ENCODE peak calls at places on chromosome 2, in four cellular contexts. H is astrocyte of the cerebellum, O is brain microvascular endothelial cell, V is GM12865. P is an unnamed sample.

GRCh38 chr2:65292095-65292378 is 64.4 kb downstream of the ACTR2 start:
- DNase-seq in H (no peak), O (no peak), V (no peak), P (no peak)

GRCh38 chr2:182280128-182280527 is 146.7 kb downstream of the PDE1A start:
- DNase-seq in H (peak), O (peak), V (no peak), P (no peak)

GRCh38 chr2:209753020-209753419 is 18.6 kb upstream of the UNC80 start:
- DNase-seq in H (no peak), O (no peak), V (no peak), P (no peak)

GRCh38 chr2:204871246-204871953 is 326.1 kb downstream of the PARD3B start:
- DNase-seq in H (peak), O (no peak), V (peak), P (no peak)

GRCh38 chr2:113407446-113408099 is 29.9 kb upstream of the ZNG1B start:
- DNase-seq in H (peak), O (peak), V (no peak), P (no peak)

GRCh38 chr2:61283443-61284160 is 121.6 kb downstream of the C2orf74 start:
- DNase-seq in H (no peak), O (no peak), V (no peak), P (no peak)

GRCh38 chr2:177612651-177613050 is 220.1 kb downstream of the AGPS start:
- DNase-seq in H (no peak), O (no peak), V (no peak), P (no peak)

GRCh38 chr2:34815052-34815741 is 1216.1 kb upstream of the FAM98A start:
- DNase-seq in H (no peak), O (no peak), V (no peak), P (no peak)

GRCh38 chr2:38613126-38613848 is 10.6 kb upstream of the HNRNPLL start:
- DNase-seq in H (no peak), O (no peak), V (no peak), P (no peak)

GRCh38 chr2:195656859-195657633 is at the start of gene SLC39A10:
- DNase-seq in H (peak), O (peak), V (peak), P (peak)
- TF ChIP-seq CTCF in H (no peak), O (peak), V (no peak), P (no peak)

GRCh38 chr2:104033399-104033798 is 820.5 kb upstream of the POU3F3 start:
- DNase-seq in H (peak), O (no peak), V (peak), P (no peak)
- TF ChIP-seq CTCF in H (peak), O (no peak), V (peak), P (peak)

GRCh38 chr2:115654362-115654761 is 1211.9 kb downstream of the DPP10 start:
- DNase-seq in H (no peak), O (no peak), V (no peak), P (no peak)

DNA sequence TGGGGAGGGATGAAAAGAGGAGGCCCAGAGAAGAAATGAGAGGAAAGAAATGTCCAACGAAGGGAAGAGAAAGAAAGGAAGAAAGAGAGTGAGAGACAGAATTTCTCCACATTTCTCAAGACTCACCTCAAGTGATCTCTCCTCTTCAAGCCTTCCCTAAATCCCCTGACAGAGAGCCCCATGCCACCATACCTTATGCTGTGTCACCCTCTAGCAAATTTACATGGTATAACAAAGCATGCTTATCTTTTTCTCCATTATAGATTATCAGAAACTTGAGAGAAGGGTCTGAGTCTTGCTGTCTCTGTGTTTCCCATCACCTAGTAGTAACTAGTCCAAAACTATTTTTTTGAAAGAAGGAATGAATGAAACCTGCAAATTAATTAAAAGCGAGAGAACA is 1208.4 kb downstream of the DPP10 start:
- DNase-seq in H (no peak), O (no peak), V (no peak), P (no peak)
- TF ChIP-seq CTCF in H (no peak), O (no peak), V (no peak), P (no peak)

DNA sequence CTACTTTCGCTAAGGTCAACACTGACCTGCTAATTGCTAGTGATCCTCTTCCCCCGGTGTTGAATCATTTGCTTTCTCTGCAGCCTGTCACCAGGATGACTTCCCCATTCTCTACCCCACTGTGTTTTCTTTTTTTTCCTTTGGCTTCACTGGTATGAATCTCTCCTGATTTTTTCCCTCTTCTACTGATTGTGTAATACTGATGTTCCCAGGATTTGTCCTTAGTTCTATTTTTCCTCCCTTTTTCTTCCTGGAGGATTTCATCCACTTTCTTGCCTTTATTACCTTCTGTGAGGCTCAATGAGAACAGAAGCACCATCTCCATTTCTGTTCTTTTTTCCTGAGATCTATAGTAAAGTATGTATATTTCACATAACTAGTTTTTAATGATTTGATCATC is 14.1 kb upstream of the MSH2 start:
- DNase-seq in H (no peak), O (no peak), V (no peak), P (no peak)
- TF ChIP-seq CTCF in H (no peak), O (no peak), V (no peak), P (no peak)

DNA sequence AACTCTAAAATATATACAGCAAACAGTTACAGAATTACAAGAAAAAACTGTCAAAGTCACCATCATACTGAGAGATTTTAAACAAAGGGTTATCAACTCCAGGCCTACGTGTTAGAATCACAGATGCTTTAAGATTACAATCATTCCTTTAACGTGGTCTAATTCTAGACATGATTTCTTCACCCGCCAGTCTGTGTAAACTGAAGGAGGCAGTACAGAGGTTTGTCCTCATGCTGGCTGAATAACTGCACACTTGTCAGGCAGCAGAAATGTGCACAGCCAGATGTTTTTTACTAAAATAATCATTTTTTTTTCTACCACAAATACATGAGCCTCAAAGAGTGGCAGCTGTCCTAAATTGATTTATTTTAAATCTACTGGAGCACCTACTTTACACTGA is 15.5 kb upstream of the NEURL3 start:
- DNase-seq in H (no peak), O (no peak), V (no peak), P (no peak)
- TF ChIP-seq CTCF in H (no peak), O (no peak), V (no peak), P (no peak)

DNA sequence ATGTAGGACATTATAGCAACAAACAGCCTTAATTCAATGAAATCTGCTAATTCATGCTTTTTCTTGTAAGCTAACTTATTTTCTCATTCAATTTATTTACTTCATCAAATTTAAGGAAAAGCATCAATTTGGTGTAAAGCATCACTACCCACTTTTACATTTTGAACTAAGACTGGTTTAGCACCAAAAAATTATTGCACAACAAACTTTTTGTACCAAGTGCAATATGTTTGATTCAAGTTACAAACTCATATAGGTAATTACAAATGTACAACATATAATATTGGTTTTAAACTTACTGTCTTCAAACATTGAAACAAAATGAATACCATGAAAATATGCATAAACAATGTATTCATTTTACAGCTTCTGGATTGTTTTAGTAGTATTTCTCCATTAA is 1508.9 kb downstream of the LRP1B start:
- DNase-seq in H (no peak), O (no peak), V (no peak), P (no peak)
- TF ChIP-seq CTCF in H (no peak), O (no peak), V (no peak), P (no peak)

GRCh38 chr2:217669831-217670230 is 333.0 kb downstream of the TNS1 start:
- DNase-seq in H (no peak), O (no peak), V (no peak), P (no peak)

GRCh38 chr2:217664761-217665160 is 338.0 kb downstream of the TNS1 start:
- DNase-seq in H (no peak), O (no peak), V (no peak), P (no peak)

GRCh38 chr2:217667545-217667944 is 335.2 kb downstream of the TNS1 start:
- DNase-seq in H (no peak), O (no peak), V (no peak), P (no peak)

GRCh38 chr2:217662984-217663602 is 339.7 kb downstream of the TNS1 start:
- DNase-seq in H (no peak), O (no peak), V (no peak), P (no peak)

GRCh38 chr2:217666338-217666737 is 336.5 kb downstream of the TNS1 start:
- DNase-seq in H (no peak), O (no peak), V (peak), P (no peak)
- TF ChIP-seq CTCF in H (no peak), O (no peak), V (no peak), P (no peak)

GRCh38 chr2:44715671-44716077 is 225.8 kb upstream of the SIX3 start:
- DNase-seq in H (peak), O (peak), V (peak), P (peak)
- TF ChIP-seq CTCF in H (peak), O (peak), V (peak), P (peak)

GRCh38 chr2:144012304-144012703 is 507.6 kb downstream of the ZEB2 start:
- DNase-seq in H (no peak), O (no peak), V (no peak), P (no peak)

GRCh38 chr2:144015655-144016245 is 504.2 kb downstream of the ZEB2 start:
- DNase-seq in H (no peak), O (peak), V (no peak), P (no peak)

GRCh38 chr2:144014108-144014507 is 505.8 kb downstream of the ZEB2 start:
- DNase-seq in H (no peak), O (peak), V (no peak), P (no peak)

GRCh38 chr2:144011553-144011952 is 508.4 kb downstream of the ZEB2 start:
- DNase-seq in H (no peak), O (no peak), V (no peak), P (no peak)

DNA sequence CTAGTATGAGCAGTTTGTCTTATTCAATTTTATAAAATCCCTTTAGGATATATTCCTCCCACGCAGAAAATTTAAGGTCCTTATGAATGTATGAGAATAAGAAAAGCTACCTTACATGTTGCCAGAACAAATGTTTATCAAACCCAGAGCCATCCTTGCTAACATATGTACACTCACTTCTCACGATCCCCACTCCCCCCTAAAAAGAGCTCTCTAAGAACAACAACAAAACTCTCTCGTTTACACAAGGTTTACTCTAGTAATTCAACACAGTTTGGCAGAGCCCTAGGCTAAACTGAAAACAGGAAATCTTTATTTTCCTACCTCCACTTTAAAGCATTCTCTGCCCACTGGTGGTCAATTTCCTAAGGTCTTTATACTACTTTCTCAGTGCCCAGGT is 504.9 kb downstream of the ZEB2 start:
- DNase-seq in H (no peak), O (peak), V (no peak), P (no peak)
- TF ChIP-seq CTCF in H (no peak), O (no peak), V (no peak), P (no peak)